ENCODE peak calls at places on chromosomes 16 and 17, in ten cellular contexts. P is heart right ventricle; B is HTR-8/SVneo; V is mesenchymal stem cell; S is anterior cingulate cortex; K is activated CD4-positive, alpha-beta T cell treated with anti-CD3 and anti-CD28 coated beads for 1 hour; T is HT1080; L is kidney; Z is chondrocyte; O is Jurkat, Clone E6-1. R is an unnamed sample.

GRCh38 chr16:1496464-1496863 is 3.3 kb downstream of the TELO2 start:
- DNase-seq in Z (no peak), K (no peak), S (no peak), T (no peak), O (no peak), B (no peak), V (no peak), L (peak), P (no peak), R (no peak)

GRCh38 chr16:58032710-58033293 is 7.2 kb downstream of the MMP15 start:
- DNase-seq in T (no peak), B (no peak), Z (peak), S (peak), K (no peak), V (no peak), P (peak), L (no peak), O (no peak), R (no peak)

GRCh38 chr16:73172621-73173312 is 124.8 kb upstream of the ZFHX3 start:
- DNase-seq in V (peak), T (peak), L (no peak), S (peak), O (no peak), K (no peak), B (peak), Z (no peak), P (peak), R (peak)

GRCh38 chr17:60230358-60230757 is 80.6 kb downstream of the CA4 start:
- DNase-seq in S (no peak), K (no peak), Z (no peak), O (no peak), T (no peak), B (no peak), P (no peak), V (no peak), L (no peak), R (no peak)

GRCh38 chr16:9003322-9003721 is 39.6 kb upstream of the USP7 start:
- DNase-seq in Z (no peak), B (no peak), L (no peak), O (no peak), S (no peak), T (no peak), P (no peak), V (no peak), K (no peak), R (peak)

GRCh38 chr17:9645858-9646555 is 690 bp downstream of the USP43 start:
- DNase-seq in S (no peak), T (no peak), O (no peak), P (peak), V (peak), B (no peak), Z (no peak), K (no peak), L (peak), R (peak)

GRCh38 chr17:57478851-57479250 is 222.5 kb downstream of the MSI2 start:
- DNase-seq in T (no peak), V (no peak), K (no peak), B (no peak), P (no peak), L (no peak), O (no peak), Z (no peak), S (no peak), R (no peak)

GRCh38 chr17:3912827-3913226 is 3.4 kb downstream of the P2RX1 start:
- DNase-seq in L (no peak), O (no peak), P (no peak), B (no peak), K (no peak), Z (no peak), T (no peak), S (no peak), V (no peak), R (no peak)

R was measured in bronchial epithelial cell.